ENCODE peak calls at places on chromosomes 4 and X, in nine cellular contexts. One of them, this sample, is unnamed. For H3K9me3, the result is how much of the 10 kb centered on the place peaks cover.

GRCh38 chrX:14832151-14832550 is 40.7 kb downstream of the FANCB start:
- DNase-seq in A549: no peak
- DNase-seq in upper lobe of right lung: no peak
- DNase-seq in psoas muscle: no peak
- DNase-seq in breast epithelium: no peak
- DNase-seq in CD4-positive, alpha-beta memory T cell: no peak
- DNase-seq in CD4-positive, alpha-beta T cell: no peak
- DNase-seq in hepatocyte: no peak
- DNase-seq in iPS DF 6.9: no peak
- DNase-seq in this sample: no peak

GRCh38 chr4:185542626-185543336 is 7.5 kb upstream of the PDLIM3 start:
- DNase-seq in A549: no peak
- DNase-seq in upper lobe of right lung: no peak
- DNase-seq in psoas muscle: peak
- DNase-seq in breast epithelium: no peak
- DNase-seq in CD4-positive, alpha-beta memory T cell: no peak
- DNase-seq in CD4-positive, alpha-beta T cell: no peak
- DNase-seq in hepatocyte: no peak
- DNase-seq in iPS DF 6.9: no peak
- DNase-seq in this sample: no peak

GRCh38 chr4:26015133-26015651 is 101.2 kb downstream of the SMIM20 start:
- DNase-seq in A549: no peak
- DNase-seq in upper lobe of right lung: no peak
- DNase-seq in psoas muscle: peak
- DNase-seq in breast epithelium: no peak
- DNase-seq in CD4-positive, alpha-beta memory T cell: no peak
- DNase-seq in CD4-positive, alpha-beta T cell: no peak
- DNase-seq in hepatocyte: no peak
- DNase-seq in iPS DF 6.9: no peak
- DNase-seq in this sample: no peak

GRCh38 chr4:147511005-147511660 is 30.2 kb downstream of the EDNRA start:
- DNase-seq in A549: no peak
- DNase-seq in upper lobe of right lung: no peak
- DNase-seq in psoas muscle: no peak
- DNase-seq in breast epithelium: no peak
- DNase-seq in CD4-positive, alpha-beta memory T cell: no peak
- DNase-seq in CD4-positive, alpha-beta T cell: no peak
- DNase-seq in hepatocyte: no peak
- DNase-seq in iPS DF 6.9: no peak
- DNase-seq in this sample: no peak

GRCh38 chrX:132022115-132022862 is 813 bp upstream of the STK26 start:
- DNase-seq in A549: peak
- DNase-seq in upper lobe of right lung: no peak
- DNase-seq in psoas muscle: no peak
- DNase-seq in breast epithelium: no peak
- DNase-seq in CD4-positive, alpha-beta memory T cell: peak
- DNase-seq in CD4-positive, alpha-beta T cell: no peak
- DNase-seq in hepatocyte: no peak
- DNase-seq in iPS DF 6.9: no peak
- DNase-seq in this sample: peak

GRCh38 chr4:186240452-186240847 is 13.1 kb downstream of the KLKB1 start:
- DNase-seq in A549: no peak
- DNase-seq in upper lobe of right lung: no peak
- DNase-seq in psoas muscle: no peak
- DNase-seq in breast epithelium: no peak
- DNase-seq in CD4-positive, alpha-beta memory T cell: no peak
- DNase-seq in CD4-positive, alpha-beta T cell: no peak
- DNase-seq in hepatocyte: no peak
- DNase-seq in iPS DF 6.9: no peak
- DNase-seq in this sample: no peak

GRCh38 chrX:109155161-109155560 is 326.7 kb downstream of the GUCY2F start:
- DNase-seq in A549: no peak
- DNase-seq in upper lobe of right lung: no peak
- DNase-seq in psoas muscle: no peak
- DNase-seq in breast epithelium: no peak
- DNase-seq in CD4-positive, alpha-beta memory T cell: no peak
- DNase-seq in CD4-positive, alpha-beta T cell: no peak
- DNase-seq in hepatocyte: no peak
- DNase-seq in iPS DF 6.9: no peak
- DNase-seq in this sample: no peak

GRCh38 chrX:7120578-7121219 is 26.8 kb upstream of the STS start:
- DNase-seq in A549: peak
- DNase-seq in upper lobe of right lung: no peak
- DNase-seq in psoas muscle: no peak
- DNase-seq in breast epithelium: no peak
- DNase-seq in CD4-positive, alpha-beta memory T cell: no peak
- DNase-seq in CD4-positive, alpha-beta T cell: no peak
- DNase-seq in hepatocyte: peak
- DNase-seq in iPS DF 6.9: no peak
- DNase-seq in this sample: no peak

GRCh38 chrX:70592091-70592490 is 147.5 kb downstream of the DLG3 start:
- DNase-seq in A549: peak
- DNase-seq in upper lobe of right lung: no peak
- DNase-seq in psoas muscle: no peak
- DNase-seq in breast epithelium: no peak
- DNase-seq in CD4-positive, alpha-beta memory T cell: no peak
- DNase-seq in CD4-positive, alpha-beta T cell: no peak
- DNase-seq in hepatocyte: peak
- DNase-seq in iPS DF 6.9: no peak
- DNase-seq in this sample: no peak

GRCh38 chr4:143700060-143700419 is 435 bp downstream of the FREM3 start:
- DNase-seq in A549: no peak
- DNase-seq in upper lobe of right lung: peak
- DNase-seq in psoas muscle: peak
- DNase-seq in breast epithelium: no peak
- DNase-seq in CD4-positive, alpha-beta memory T cell: no peak
- DNase-seq in CD4-positive, alpha-beta T cell: no peak
- DNase-seq in hepatocyte: peak
- DNase-seq in iPS DF 6.9: no peak
- DNase-seq in this sample: no peak

GRCh38 chr4:8871417-8872401 is at the start of gene HMX1:
- DNase-seq in A549: peak
- DNase-seq in upper lobe of right lung: no peak
- DNase-seq in psoas muscle: peak
- DNase-seq in breast epithelium: no peak
- DNase-seq in CD4-positive, alpha-beta memory T cell: no peak
- DNase-seq in CD4-positive, alpha-beta T cell: no peak
- DNase-seq in hepatocyte: peak
- DNase-seq in iPS DF 6.9: no peak
- DNase-seq in this sample: no peak

GRCh38 chrX:103797691-103798090 is 21.1 kb downstream of the PLP1 start:
- DNase-seq in A549: no peak
- DNase-seq in upper lobe of right lung: no peak
- DNase-seq in psoas muscle: no peak
- DNase-seq in breast epithelium: no peak
- DNase-seq in CD4-positive, alpha-beta memory T cell: no peak
- DNase-seq in CD4-positive, alpha-beta T cell: no peak
- DNase-seq in hepatocyte: no peak
- DNase-seq in iPS DF 6.9: no peak
- DNase-seq in this sample: no peak

GRCh38 chr4:160202802-160203201 is 1099.9 kb downstream of the RAPGEF2 start:
- DNase-seq in A549: peak
- DNase-seq in upper lobe of right lung: no peak
- DNase-seq in psoas muscle: no peak
- DNase-seq in breast epithelium: no peak
- DNase-seq in CD4-positive, alpha-beta memory T cell: no peak
- DNase-seq in CD4-positive, alpha-beta T cell: no peak
- DNase-seq in hepatocyte: no peak
- DNase-seq in iPS DF 6.9: no peak
- DNase-seq in this sample: no peak

GRCh38 chrX:39969099-39969825 is 128.5 kb downstream of the BCOR start:
- DNase-seq in A549: no peak
- DNase-seq in upper lobe of right lung: no peak
- DNase-seq in psoas muscle: no peak
- DNase-seq in breast epithelium: no peak
- DNase-seq in CD4-positive, alpha-beta memory T cell: no peak
- DNase-seq in CD4-positive, alpha-beta T cell: peak
- DNase-seq in hepatocyte: no peak
- DNase-seq in iPS DF 6.9: no peak
- DNase-seq in this sample: peak

GRCh38 chr4:7745486-7745885 is 194.2 kb downstream of the AFAP1 start:
- DNase-seq in A549: no peak
- DNase-seq in upper lobe of right lung: no peak
- DNase-seq in psoas muscle: no peak
- DNase-seq in breast epithelium: no peak
- DNase-seq in CD4-positive, alpha-beta memory T cell: no peak
- DNase-seq in CD4-positive, alpha-beta T cell: no peak
- DNase-seq in hepatocyte: no peak
- DNase-seq in iPS DF 6.9: no peak
- DNase-seq in this sample: no peak

GRCh38 chr4:171353535-171353934 is 459.7 kb upstream of the GALNTL6 start:
- DNase-seq in A549: no peak
- DNase-seq in upper lobe of right lung: no peak
- DNase-seq in psoas muscle: no peak
- DNase-seq in breast epithelium: no peak
- DNase-seq in CD4-positive, alpha-beta memory T cell: no peak
- DNase-seq in CD4-positive, alpha-beta T cell: no peak
- DNase-seq in hepatocyte: no peak
- DNase-seq in iPS DF 6.9: no peak
- DNase-seq in this sample: no peak

GRCh38 chr4:59571805-59572430 is 1628.2 kb upstream of the ADGRL3 start:
- DNase-seq in A549: no peak
- DNase-seq in upper lobe of right lung: no peak
- DNase-seq in psoas muscle: no peak
- DNase-seq in breast epithelium: no peak
- DNase-seq in CD4-positive, alpha-beta memory T cell: no peak
- DNase-seq in CD4-positive, alpha-beta T cell: no peak
- DNase-seq in hepatocyte: no peak
- DNase-seq in iPS DF 6.9: no peak
- DNase-seq in this sample: no peak

GRCh38 chr4:86834901-86835300 is 14.3 kb downstream of the SLC10A6 start:
- DNase-seq in A549: no peak
- DNase-seq in upper lobe of right lung: no peak
- DNase-seq in psoas muscle: no peak
- DNase-seq in breast epithelium: no peak
- DNase-seq in CD4-positive, alpha-beta memory T cell: no peak
- DNase-seq in CD4-positive, alpha-beta T cell: no peak
- DNase-seq in hepatocyte: no peak
- DNase-seq in iPS DF 6.9: no peak
- DNase-seq in this sample: no peak

GRCh38 chr4:134531013-134531412 is 329.4 kb upstream of the PABPC4L start:
- DNase-seq in A549: no peak
- DNase-seq in upper lobe of right lung: no peak
- DNase-seq in psoas muscle: no peak
- DNase-seq in breast epithelium: no peak
- DNase-seq in CD4-positive, alpha-beta memory T cell: no peak
- DNase-seq in CD4-positive, alpha-beta T cell: no peak
- DNase-seq in hepatocyte: no peak
- DNase-seq in iPS DF 6.9: no peak
- DNase-seq in this sample: no peak

GRCh38 chrX:154750301-154751120 is at the start of gene GAB3:
- DNase-seq in A549: no peak
- DNase-seq in upper lobe of right lung: peak
- DNase-seq in psoas muscle: peak
- DNase-seq in breast epithelium: no peak
- DNase-seq in CD4-positive, alpha-beta memory T cell: peak
- DNase-seq in CD4-positive, alpha-beta T cell: peak
- DNase-seq in hepatocyte: peak
- DNase-seq in iPS DF 6.9: no peak
- DNase-seq in this sample: peak

GRCh38 chrX:137194164-137194563 is 160.4 kb upstream of the GPR101 start:
- DNase-seq in A549: peak
- DNase-seq in upper lobe of right lung: no peak
- DNase-seq in psoas muscle: no peak
- DNase-seq in breast epithelium: no peak
- DNase-seq in CD4-positive, alpha-beta memory T cell: peak
- DNase-seq in CD4-positive, alpha-beta T cell: peak
- DNase-seq in hepatocyte: peak
- DNase-seq in iPS DF 6.9: peak
- DNase-seq in this sample: no peak

GRCh38 chr4:163755013-163755412 is 260.5 kb downstream of the TMA16 start:
- DNase-seq in A549: peak
- DNase-seq in upper lobe of right lung: no peak
- DNase-seq in psoas muscle: no peak
- DNase-seq in breast epithelium: no peak
- DNase-seq in CD4-positive, alpha-beta memory T cell: peak
- DNase-seq in CD4-positive, alpha-beta T cell: no peak
- DNase-seq in hepatocyte: no peak
- DNase-seq in iPS DF 6.9: no peak
- DNase-seq in this sample: no peak

GRCh38 chr4:33628296-33628695 is 2616.0 kb downstream of the ARAP2 start:
- DNase-seq in A549: no peak
- DNase-seq in upper lobe of right lung: no peak
- DNase-seq in psoas muscle: no peak
- DNase-seq in breast epithelium: no peak
- DNase-seq in CD4-positive, alpha-beta memory T cell: no peak
- DNase-seq in CD4-positive, alpha-beta T cell: no peak
- DNase-seq in hepatocyte: no peak
- DNase-seq in iPS DF 6.9: no peak
- DNase-seq in this sample: no peak

GRCh38 chrX:24216037-24216436 is 66.5 kb downstream of the ZFX start:
- DNase-seq in A549: no peak
- DNase-seq in upper lobe of right lung: no peak
- DNase-seq in psoas muscle: no peak
- DNase-seq in breast epithelium: no peak
- DNase-seq in CD4-positive, alpha-beta memory T cell: no peak
- DNase-seq in CD4-positive, alpha-beta T cell: no peak
- DNase-seq in hepatocyte: no peak
- DNase-seq in iPS DF 6.9: no peak
- DNase-seq in this sample: no peak
- H3K9me3 ChIP-seq in A549: under half
- H3K9me3 ChIP-seq in upper lobe of right lung: under half
- H3K9me3 ChIP-seq in psoas muscle: under half
- H3K9me3 ChIP-seq in breast epithelium: under half
- H3K9me3 ChIP-seq in CD4-positive, alpha-beta memory T cell: under half
- H3K9me3 ChIP-seq in CD4-positive, alpha-beta T cell: under half
- H3K9me3 ChIP-seq in hepatocyte: under half
- H3K9me3 ChIP-seq in iPS DF 6.9: under half
- H3K9me3 ChIP-seq in this sample: under half

GRCh38 chr4:51820443-51820842 is 22.5 kb upstream of the DCUN1D4 start:
- DNase-seq in A549: no peak
- DNase-seq in upper lobe of right lung: no peak
- DNase-seq in psoas muscle: no peak
- DNase-seq in breast epithelium: no peak
- DNase-seq in CD4-positive, alpha-beta memory T cell: no peak
- DNase-seq in CD4-positive, alpha-beta T cell: no peak
- DNase-seq in hepatocyte: no peak
- DNase-seq in iPS DF 6.9: no peak
- DNase-seq in this sample: no peak
- H3K9me3 ChIP-seq in A549: under half
- H3K9me3 ChIP-seq in upper lobe of right lung: under half
- H3K9me3 ChIP-seq in psoas muscle: under half
- H3K9me3 ChIP-seq in breast epithelium: under half
- H3K9me3 ChIP-seq in CD4-positive, alpha-beta memory T cell: under half
- H3K9me3 ChIP-seq in CD4-positive, alpha-beta T cell: under half
- H3K9me3 ChIP-seq in hepatocyte: under half
- H3K9me3 ChIP-seq in iPS DF 6.9: under half
- H3K9me3 ChIP-seq in this sample: under half

GRCh38 chr4:29307755-29308154 is 1412.4 kb upstream of the PCDH7 start:
- DNase-seq in A549: no peak
- DNase-seq in upper lobe of right lung: no peak
- DNase-seq in psoas muscle: no peak
- DNase-seq in breast epithelium: no peak
- DNase-seq in CD4-positive, alpha-beta memory T cell: no peak
- DNase-seq in CD4-positive, alpha-beta T cell: no peak
- DNase-seq in hepatocyte: no peak
- DNase-seq in iPS DF 6.9: no peak
- DNase-seq in this sample: no peak
- H3K9me3 ChIP-seq in A549: under half
- H3K9me3 ChIP-seq in upper lobe of right lung: under half
- H3K9me3 ChIP-seq in psoas muscle: under half
- H3K9me3 ChIP-seq in breast epithelium: under half
- H3K9me3 ChIP-seq in CD4-positive, alpha-beta memory T cell: under half
- H3K9me3 ChIP-seq in CD4-positive, alpha-beta T cell: under half
- H3K9me3 ChIP-seq in hepatocyte: under half
- H3K9me3 ChIP-seq in iPS DF 6.9: under half
- H3K9me3 ChIP-seq in this sample: under half

GRCh38 chr4:36638273-36638811 is 356.9 kb downstream of the DTHD1 start:
- DNase-seq in A549: no peak
- DNase-seq in upper lobe of right lung: no peak
- DNase-seq in psoas muscle: no peak
- DNase-seq in breast epithelium: no peak
- DNase-seq in CD4-positive, alpha-beta memory T cell: no peak
- DNase-seq in CD4-positive, alpha-beta T cell: no peak
- DNase-seq in hepatocyte: no peak
- DNase-seq in iPS DF 6.9: no peak
- DNase-seq in this sample: no peak
- H3K9me3 ChIP-seq in A549: under half
- H3K9me3 ChIP-seq in upper lobe of right lung: under half
- H3K9me3 ChIP-seq in psoas muscle: under half
- H3K9me3 ChIP-seq in breast epithelium: under half
- H3K9me3 ChIP-seq in CD4-positive, alpha-beta memory T cell: under half
- H3K9me3 ChIP-seq in CD4-positive, alpha-beta T cell: under half
- H3K9me3 ChIP-seq in hepatocyte: under half
- H3K9me3 ChIP-seq in iPS DF 6.9: under half
- H3K9me3 ChIP-seq in this sample: under half